ENCODE peak calls at places on chromosomes 3 and 15, in four cellular contexts. K, W, J and P are unnamed samples.

GRCh38 chr3:69342074-69342473 is 43.8 kb downstream of the FRMD4B start:
- DNase-seq in W (no peak), K (no peak), J (no peak), P (no peak)

GRCh38 chr15:31352911-31353811 is 26.5 kb downstream of the KLF13 start:
- DNase-seq in J (no peak), W (no peak), K (no peak), P (no peak)

GRCh38 chr3:23702198-23702597 is 103.6 kb upstream of the UBE2E1 start:
- DNase-seq in W (peak), K (peak), J (no peak), P (peak)

GRCh38 chr3:123096126-123096525 is 29.3 kb downstream of the PDIA5 start:
- DNase-seq in J (no peak), W (no peak), K (no peak), P (no peak)

GRCh38 chr15:42275780-42276395 is 2.7 kb upstream of the TMEM87A start:
- DNase-seq in K (no peak), W (no peak), J (no peak), P (no peak)

GRCh38 chr3:130316164-130316563 is 29.3 kb upstream of the COL6A5 start:
- DNase-seq in J (no peak), W (no peak), K (no peak), P (no peak)

GRCh38 chr15:68315495-68316007 is 38.0 kb downstream of the FEM1B start:
- DNase-seq in K (peak), J (no peak), W (no peak), P (peak)

GRCh38 chr3:181362378-181362777 is 349.3 kb upstream of the SOX2 start:
- DNase-seq in K (no peak), W (no peak), J (no peak), P (no peak)

GRCh38 chr3:43691120-43692002 is 623 bp downstream of the ABHD5 start:
- DNase-seq in J (peak), K (peak), W (no peak), P (peak)

GRCh38 chr3:108178676-108179075 is 43.5 kb downstream of the IFT57 start:
- DNase-seq in K (no peak), J (no peak), W (no peak), P (no peak)

GRCh38 chr3:108219336-108219735 is 2.9 kb downstream of the IFT57 start:
- DNase-seq in K (no peak), J (no peak), W (no peak), P (no peak)

GRCh38 chr3:152835311-152836102 is 576 bp downstream of the P2RY1 start:
- DNase-seq in K (peak), W (no peak), J (peak), P (peak)

GRCh38 chr3:187989458-187990153 is 164.4 kb upstream of the LPP start:
- DNase-seq in W (peak), K (peak), J (peak), P (peak)

GRCh38 chr3:189908646-189909045 is 212.1 kb downstream of the P3H2 start:
- DNase-seq in J (no peak), W (peak), K (no peak), P (peak)

GRCh38 chr3:189909139-189909538 is 211.6 kb downstream of the P3H2 start:
- DNase-seq in K (no peak), J (no peak), W (no peak), P (no peak)

GRCh38 chr3:189911001-189911400 is 209.7 kb downstream of the P3H2 start:
- DNase-seq in W (no peak), J (no peak), K (no peak), P (no peak)

GRCh38 chr3:189909573-189909972 is 211.1 kb downstream of the P3H2 start:
- DNase-seq in W (no peak), K (no peak), J (no peak), P (no peak)

GRCh38 chr3:189907803-189908202 is 212.9 kb downstream of the P3H2 start:
- DNase-seq in K (no peak), W (no peak), J (no peak), P (no peak)
- H3K27ac ChIP-seq in K (no peak), W (no peak), J (no peak), P (no peak)

DNA sequence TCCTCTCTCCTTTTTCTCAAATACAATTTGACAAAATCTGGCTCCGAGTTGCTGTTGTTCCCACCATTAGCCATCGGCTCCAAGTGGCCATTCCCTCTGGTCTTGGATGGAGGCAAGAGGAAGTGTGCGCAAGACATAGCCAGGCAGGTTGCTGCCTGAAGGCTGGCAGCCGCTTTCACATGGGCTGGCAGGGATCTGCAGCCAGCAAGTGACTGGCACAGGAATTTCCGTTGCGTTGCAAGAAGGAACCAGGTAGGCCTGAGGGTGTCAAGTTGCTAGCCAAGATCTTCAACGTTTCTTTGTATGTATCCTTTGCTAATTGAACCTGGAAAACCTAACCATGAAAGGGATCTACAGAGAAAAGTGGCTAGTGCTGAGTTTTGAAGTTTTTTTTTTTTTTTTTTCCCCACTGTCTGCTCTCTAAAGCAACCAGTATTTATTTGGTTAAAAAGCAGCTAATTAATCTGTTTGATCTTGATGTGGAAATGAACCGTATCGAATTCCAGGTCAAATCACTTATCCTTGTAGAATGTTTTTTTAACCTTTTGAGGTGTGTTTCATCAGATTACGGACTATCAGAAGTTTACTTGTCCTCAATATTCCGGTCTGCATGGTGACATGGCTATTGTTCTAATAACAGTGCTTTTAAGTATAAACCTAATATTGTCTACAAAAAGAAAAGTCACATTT is 117.1 kb downstream of the FNDC3B start:
- DNase-seq in J (no peak), K (peak), W (no peak), P (peak)
- H3K18ac ChIP-seq in J (no peak), K (peak), W (peak), P (no peak)

GRCh38 chr3:12994607-12995388 is 78.4 kb downstream of the IQSEC1 start:
- DNase-seq in J (peak), W (peak), K (peak), P (peak)
- H3K27ac ChIP-seq in J (peak), W (no peak), K (no peak), P (no peak)

DNA sequence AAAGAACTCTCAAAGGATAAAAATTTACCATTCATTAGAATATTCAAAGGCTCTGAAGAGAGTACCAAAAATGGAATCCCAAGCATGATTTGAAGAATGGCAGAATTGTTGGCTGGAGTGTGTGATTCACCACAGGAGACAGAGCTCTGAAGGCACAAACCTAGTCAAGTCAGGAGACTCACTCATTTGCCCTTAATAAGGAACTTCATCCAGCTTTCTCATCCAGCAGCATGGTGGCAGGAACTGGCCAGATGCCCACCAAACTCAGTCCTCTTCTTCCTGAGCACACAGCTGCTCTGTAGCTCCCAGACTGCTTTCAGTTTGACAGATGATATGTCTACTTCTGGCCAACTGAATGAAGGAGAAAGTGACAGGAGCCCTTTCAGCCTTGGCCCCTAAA is 16.5 kb upstream of the HEG1 start:
- DNase-seq in K (no peak), W (no peak), J (no peak), P (no peak)
- H3K18ac ChIP-seq in K (no peak), W (no peak), J (no peak), P (no peak)

DNA sequence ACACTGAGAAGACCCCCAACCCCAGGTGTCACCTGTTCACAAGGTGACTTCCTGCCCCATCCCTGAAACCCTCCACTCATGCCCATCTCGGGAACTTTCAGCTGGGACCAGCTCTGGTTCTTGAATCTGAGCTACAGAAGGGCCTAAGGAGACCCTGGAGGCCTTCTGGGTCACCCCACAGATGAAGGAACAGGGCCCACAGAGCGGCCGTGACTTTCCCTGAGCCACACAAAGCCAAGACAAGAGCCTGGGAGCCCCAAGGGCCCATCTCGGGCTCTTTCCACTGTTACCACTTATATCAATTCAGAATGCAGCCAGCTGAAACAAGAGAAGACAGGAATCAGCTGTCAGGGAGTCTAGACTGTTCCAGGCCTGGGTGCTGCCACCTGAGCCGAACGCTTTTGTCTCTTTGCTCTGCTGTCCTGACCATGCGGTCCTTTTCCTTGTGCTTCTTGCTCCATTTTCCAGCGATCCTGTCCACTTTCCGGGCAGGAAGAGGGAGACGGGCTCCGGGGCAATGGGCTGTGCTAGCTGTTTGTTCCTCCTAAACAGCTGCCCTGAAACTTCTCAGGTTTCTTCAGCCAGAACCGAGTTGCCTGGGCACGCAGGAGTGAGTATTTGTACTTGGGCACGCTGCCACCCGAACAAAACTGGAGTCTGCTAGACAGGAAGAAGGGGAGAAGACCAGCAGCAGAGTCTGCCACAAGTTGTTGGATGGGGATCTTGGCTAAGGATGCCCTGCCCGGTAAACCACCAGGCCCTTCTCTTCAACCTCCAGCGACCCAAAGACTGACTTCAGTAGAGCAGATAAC is 28.0 kb upstream of the PIGZ start:
- DNase-seq in K (peak), W (no peak), J (no peak), P (no peak)
- H3K27ac ChIP-seq in K (no peak), W (no peak), J (no peak), P (no peak)

DNA sequence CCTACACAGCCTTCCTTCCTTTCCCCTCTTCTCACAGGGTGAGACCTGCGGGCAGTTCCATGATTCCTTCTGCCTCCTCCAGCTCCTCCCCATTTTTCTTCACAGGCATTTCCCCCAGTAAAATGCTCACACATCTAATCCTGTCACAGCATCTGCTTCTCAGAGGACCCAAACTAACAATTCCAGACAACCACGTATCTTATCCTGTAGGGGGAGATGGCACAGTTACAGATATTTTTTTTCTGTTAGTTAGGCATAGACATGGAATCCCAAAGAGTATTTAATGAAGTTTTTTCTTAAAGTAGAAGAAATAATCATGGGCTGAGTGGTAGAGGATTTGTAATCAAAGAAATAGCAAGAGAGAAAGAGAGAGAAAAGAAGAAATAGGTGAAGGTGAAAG is 373.1 kb upstream of the ADAMTS9 start:
- DNase-seq in W (no peak), K (no peak), J (no peak), P (peak)
- H3K18ac ChIP-seq in W (no peak), K (no peak), J (no peak), P (no peak)

GRCh38 chr15:101267320-101268104 is 9.8 kb downstream of the SELENOS start:
- DNase-seq in J (no peak), K (peak), W (no peak), P (peak)
- H3K27ac ChIP-seq in J (no peak), K (no peak), W (no peak), P (no peak)

GRCh38 chr15:72116680-72117447 is 1.1 kb downstream of the MYO9A start:
- DNase-seq in W (peak), J (no peak), K (no peak), P (peak)

GRCh38 chr15:72113347-72114031 is 4.5 kb downstream of the MYO9A start:
- DNase-seq in J (no peak), K (no peak), W (no peak), P (no peak)

GRCh38 chr15:72117448-72117697 is 577 bp downstream of the MYO9A start:
- DNase-seq in W (peak), K (peak), J (peak), P (peak)

GRCh38 chr15:72117698-72118399 is at the start of gene MYO9A:
- DNase-seq in K (peak), W (peak), J (peak), P (peak)

DNA sequence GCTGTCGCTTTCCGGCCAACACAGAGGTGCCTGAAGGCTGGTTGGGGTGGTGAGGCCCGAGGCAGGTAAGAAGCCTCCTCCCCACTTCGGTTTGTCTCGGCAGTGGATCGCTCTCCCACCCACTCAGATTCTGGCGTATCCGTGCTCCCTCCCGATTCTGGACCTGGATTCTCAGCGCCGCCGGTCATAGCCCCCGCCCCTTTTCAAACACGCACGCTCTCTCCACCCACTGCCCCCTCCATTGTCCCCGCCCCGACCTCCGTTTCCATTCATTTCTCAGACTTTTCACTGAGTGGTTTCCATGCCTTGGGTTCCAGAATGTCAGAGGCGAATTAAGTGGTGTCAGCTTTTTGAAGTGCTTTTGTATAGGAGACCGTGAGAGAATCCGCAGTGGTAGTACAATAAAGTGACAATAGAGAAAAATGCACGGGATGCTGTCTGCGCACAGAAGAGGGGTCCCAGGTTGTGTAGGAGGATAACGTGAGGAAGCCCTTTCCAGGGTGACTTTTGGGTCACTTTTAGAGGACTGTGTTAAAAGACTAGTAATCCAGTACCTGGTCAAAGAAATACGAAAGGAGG is at the start of gene SENP8:
- DNase-seq in K (no peak), W (no peak), J (no peak), P (no peak)
- H3K18ac ChIP-seq in K (peak), W (peak), J (peak), P (peak)

GRCh38 chr3:109922898-109923297 is 585.6 kb upstream of the DPPA4 start:
- DNase-seq in K (no peak), J (no peak), W (no peak), P (no peak)

GRCh38 chr3:109924196-109924595 is 586.9 kb upstream of the DPPA4 start:
- DNase-seq in J (no peak), K (no peak), W (no peak), P (no peak)

GRCh38 chr3:109920749-109921148 is 583.4 kb upstream of the DPPA4 start:
- DNase-seq in J (no peak), W (no peak), K (no peak), P (no peak)

GRCh38 chr3:109923431-109923830 is 586.1 kb upstream of the DPPA4 start:
- DNase-seq in K (no peak), W (no peak), J (no peak), P (no peak)

DNA sequence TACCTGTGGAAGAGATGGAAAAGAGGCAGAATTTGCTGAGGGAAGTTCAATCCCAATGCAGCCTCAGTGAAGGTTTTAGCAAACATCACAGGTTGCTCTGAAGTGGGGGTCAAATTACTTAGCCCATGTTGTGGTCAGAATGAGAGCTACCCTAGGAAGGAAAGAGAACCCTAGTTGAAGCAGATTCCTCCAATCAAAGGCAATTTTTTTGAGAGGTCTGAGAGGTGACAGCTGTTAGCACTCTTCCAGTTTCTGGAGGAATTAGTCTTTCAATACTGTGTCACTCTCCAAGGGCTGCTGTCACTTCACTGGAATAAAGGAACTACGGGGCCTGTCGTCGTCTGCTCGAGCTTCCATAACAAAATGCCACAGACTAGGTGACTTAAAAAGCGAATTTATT is 584.2 kb upstream of the DPPA4 start:
- DNase-seq in J (no peak), W (no peak), K (no peak), P (no peak)
- H3K27ac ChIP-seq in J (no peak), W (no peak), K (no peak), P (no peak)